ENCODE peak calls at places on chromosomes 5 and 9, in eight cellular contexts. M, T, I, R, Z, E, V and S are unnamed samples.

GRCh38 chr5:179125789-179126505 is 65.8 kb downstream of the ZNF354C start:
- DNase-seq in M (no peak), T (no peak), I (no peak), R (no peak), Z (no peak), E (no peak), V (no peak), S (no peak)

GRCh38 chr5:59358497-59358896 is 535.0 kb downstream of the PDE4D start:
- DNase-seq in M (no peak), T (no peak), I (no peak), R (no peak), Z (peak), E (no peak), V (no peak), S (no peak)

GRCh38 chr9:132141948-132142594 is 19.8 kb upstream of the NTNG2 start:
- DNase-seq in M (no peak), T (no peak), I (no peak), R (no peak), Z (no peak), E (no peak), V (no peak), S (peak)

GRCh38 chr5:6317133-6317532 is 61.2 kb downstream of the MED10 start:
- DNase-seq in M (no peak), T (no peak), I (no peak), R (no peak), Z (no peak), E (no peak), V (no peak), S (no peak)

GRCh38 chr9:89750117-89750551 is 145.3 kb downstream of the GADD45G start:
- DNase-seq in M (no peak), T (no peak), I (no peak), R (no peak), Z (peak), E (no peak), V (no peak), S (no peak)

GRCh38 chr5:76688836-76689235 is 27.1 kb upstream of the F2R start:
- DNase-seq in M (no peak), T (no peak), I (no peak), R (no peak), Z (peak), E (no peak), V (no peak), S (no peak)

GRCh38 chr9:104606202-104606601 is 775 bp upstream of the OR13C2 start:
- DNase-seq in M (no peak), T (no peak), I (no peak), R (no peak), Z (no peak), E (no peak), V (no peak), S (no peak)

GRCh38 chr9:95131023-95131943 is 186.2 kb downstream of the FANCC start:
- DNase-seq in M (peak), T (no peak), I (peak), R (peak), Z (peak), E (peak), V (peak), S (no peak)

DNA sequence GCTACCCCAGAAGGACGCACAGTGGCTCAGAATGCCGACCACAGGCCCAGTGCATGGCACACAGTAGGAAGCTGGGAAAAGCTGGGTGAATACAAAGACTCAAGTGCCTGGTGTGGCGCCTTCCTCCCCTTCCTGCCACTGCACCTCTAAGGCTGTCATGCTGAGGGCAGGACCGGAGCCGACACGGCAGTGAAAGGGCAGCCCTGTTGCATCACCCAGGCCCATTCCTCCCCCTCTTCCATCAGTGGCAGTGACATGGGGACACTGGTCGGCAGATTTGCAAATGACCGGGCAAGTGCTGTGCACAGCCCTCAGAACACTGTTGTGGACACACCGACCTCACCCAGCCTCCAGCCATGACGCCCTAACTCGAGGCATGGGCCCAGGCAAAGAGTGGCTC is 84.0 kb downstream of the STK10 start:
- DNase-seq in M (no peak), T (no peak), I (no peak), R (no peak), Z (no peak), E (no peak), V (no peak), S (no peak)
- H3K27ac ChIP-seq in M (no peak), T (no peak), I (no peak), R (no peak), Z (no peak), E (no peak), V (no peak), S (no peak)

GRCh38 chr9:129583308-129584038 is 37.4 kb downstream of the C9orf50 start:
- DNase-seq in M (no peak), T (no peak), I (no peak), R (no peak), Z (peak), E (no peak), V (no peak), S (no peak)
- H3K27ac ChIP-seq in M (no peak), T (no peak), I (no peak), R (no peak), Z (no peak), E (no peak), V (no peak), S (no peak)

GRCh38 chr5:39420482-39421145 is 4.2 kb downstream of the DAB2 start:
- DNase-seq in M (peak), T (no peak), I (no peak), R (peak), Z (peak), E (no peak), V (no peak), S (no peak)
- H3K27ac ChIP-seq in M (peak), T (no peak), I (no peak), R (peak), Z (peak), E (no peak), V (no peak), S (peak)

DNA sequence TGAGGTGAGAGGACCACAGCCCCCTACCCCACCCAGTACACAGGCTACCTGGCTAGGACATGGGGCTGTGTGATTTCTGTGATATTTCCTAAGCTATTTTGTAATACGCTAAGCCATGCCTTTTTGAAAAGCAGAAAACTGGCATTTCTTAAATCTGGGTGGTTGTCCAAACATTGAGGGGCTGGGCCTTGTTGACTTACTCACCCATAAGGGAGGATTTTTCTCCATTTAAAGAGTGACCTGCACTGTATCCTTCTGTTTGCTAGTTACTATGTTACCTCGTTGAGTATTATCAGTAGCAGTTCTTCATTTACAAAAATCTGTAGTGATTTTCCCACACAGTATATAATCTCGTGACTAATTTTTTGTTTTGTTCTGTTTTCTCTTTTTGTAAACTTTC is 117.5 kb upstream of the OTULINL start:
- DNase-seq in M (no peak), T (no peak), I (no peak), R (no peak), Z (no peak), E (no peak), V (no peak), S (no peak)
- H3K27ac ChIP-seq in M (no peak), T (no peak), I (no peak), R (peak), Z (peak), E (no peak), V (no peak), S (peak)

DNA sequence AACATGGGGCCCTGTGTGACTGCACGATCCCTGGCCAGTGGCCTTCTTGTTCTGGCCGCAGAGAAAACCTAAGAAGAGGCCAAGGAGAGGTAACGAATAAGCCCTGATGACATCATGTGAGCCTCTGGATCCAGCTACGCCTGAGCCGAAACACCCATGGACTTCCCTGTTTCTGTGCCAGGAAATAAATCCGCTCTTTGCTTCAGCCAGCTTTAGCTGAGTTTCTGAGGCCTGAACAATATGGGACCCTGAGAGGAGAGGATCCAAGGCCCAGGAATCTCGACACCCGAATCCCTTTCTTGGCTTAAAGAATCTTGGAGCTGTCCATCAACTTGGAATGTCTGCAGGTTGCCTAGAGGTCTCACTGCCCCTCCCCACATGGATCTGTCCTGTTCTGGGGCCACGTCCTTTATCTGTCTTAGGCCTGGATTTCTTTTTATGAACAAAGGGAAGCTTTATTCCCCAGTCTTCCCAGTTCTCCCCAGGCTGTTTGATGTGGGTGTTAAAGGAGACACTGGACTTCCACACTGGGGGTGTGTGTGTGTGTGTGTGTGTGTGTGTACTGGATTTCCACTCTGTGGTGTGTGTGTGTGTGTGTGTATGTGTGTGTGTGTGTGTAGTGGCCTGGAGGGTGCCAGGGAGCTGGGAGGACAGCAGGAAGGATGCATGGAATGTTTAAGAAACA is 13.7 kb downstream of the IER5L start:
- DNase-seq in M (peak), T (no peak), I (no peak), R (peak), Z (peak), E (no peak), V (no peak), S (no peak)
- H3K27ac ChIP-seq in M (peak), T (no peak), I (no peak), R (peak), Z (peak), E (no peak), V (no peak), S (peak)

GRCh38 chr9:120985759-120986353 is 59.3 kb upstream of the TRAF1 start:
- DNase-seq in M (no peak), T (no peak), I (no peak), R (no peak), Z (peak), E (no peak), V (peak), S (no peak)

GRCh38 chr9:120978987-120979386 is 52.4 kb upstream of the TRAF1 start:
- DNase-seq in M (no peak), T (no peak), I (no peak), R (no peak), Z (no peak), E (no peak), V (no peak), S (peak)

GRCh38 chr9:120982851-120983250 is 56.3 kb upstream of the TRAF1 start:
- DNase-seq in M (no peak), T (no peak), I (no peak), R (no peak), Z (peak), E (no peak), V (no peak), S (no peak)

GRCh38 chr9:120980951-120981350 is 54.4 kb upstream of the TRAF1 start:
- DNase-seq in M (no peak), T (no peak), I (no peak), R (no peak), Z (no peak), E (no peak), V (no peak), S (no peak)

DNA sequence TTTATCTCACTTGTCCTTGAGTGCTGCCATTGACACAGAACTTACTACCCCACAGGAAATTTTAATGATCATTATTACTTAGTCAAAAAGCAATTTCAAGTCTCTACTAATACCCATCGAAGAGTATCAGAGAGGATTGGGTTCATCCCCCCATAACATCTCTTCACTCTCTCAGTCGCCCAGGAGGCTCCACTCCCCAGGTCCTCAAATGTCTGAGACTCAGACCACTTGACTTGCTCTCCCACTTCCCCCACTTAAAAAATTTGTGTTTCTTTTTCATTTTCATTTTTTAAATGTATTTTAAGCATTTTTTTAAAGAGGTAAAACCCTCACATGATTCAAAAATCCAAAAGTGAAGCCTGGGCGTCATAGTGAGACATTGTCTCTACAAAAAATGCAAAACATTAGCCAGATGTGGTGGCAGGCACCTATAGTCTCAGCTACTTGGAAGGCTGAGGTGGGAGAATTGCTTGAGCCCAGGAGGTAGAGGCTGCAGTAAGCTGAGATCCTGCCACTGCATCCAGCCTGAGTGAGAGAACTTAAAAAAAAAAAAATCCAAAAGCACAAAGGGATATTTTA is 56.8 kb upstream of the TRAF1 start:
- DNase-seq in M (no peak), T (no peak), I (no peak), R (no peak), Z (no peak), E (no peak), V (no peak), S (no peak)
- H3K27ac ChIP-seq in M (no peak), T (no peak), I (no peak), R (no peak), Z (no peak), E (no peak), V (no peak), S (no peak)

GRCh38 chr5:34534237-34535108 is 121.7 kb upstream of the RAI14 start:
- DNase-seq in M (no peak), T (no peak), I (no peak), R (no peak), Z (peak), E (no peak), V (peak), S (peak)
- H3K27ac ChIP-seq in M (peak), T (no peak), I (no peak), R (no peak), Z (peak), E (no peak), V (peak), S (peak)

GRCh38 chr9:76866689-76867088 is 39.2 kb downstream of the PRUNE2 start:
- DNase-seq in M (no peak), T (no peak), I (no peak), R (no peak), Z (peak), E (no peak), V (no peak), S (peak)

GRCh38 chr9:76863832-76864231 is 42.1 kb downstream of the PRUNE2 start:
- DNase-seq in M (no peak), T (no peak), I (no peak), R (no peak), Z (no peak), E (no peak), V (no peak), S (no peak)

GRCh38 chr9:76873821-76874220 is 32.1 kb downstream of the PRUNE2 start:
- DNase-seq in M (no peak), T (no peak), I (no peak), R (no peak), Z (no peak), E (no peak), V (no peak), S (no peak)

GRCh38 chr9:76873056-76873792 is 32.7 kb downstream of the PRUNE2 start:
- DNase-seq in M (peak), T (no peak), I (no peak), R (no peak), Z (peak), E (no peak), V (no peak), S (no peak)

DNA sequence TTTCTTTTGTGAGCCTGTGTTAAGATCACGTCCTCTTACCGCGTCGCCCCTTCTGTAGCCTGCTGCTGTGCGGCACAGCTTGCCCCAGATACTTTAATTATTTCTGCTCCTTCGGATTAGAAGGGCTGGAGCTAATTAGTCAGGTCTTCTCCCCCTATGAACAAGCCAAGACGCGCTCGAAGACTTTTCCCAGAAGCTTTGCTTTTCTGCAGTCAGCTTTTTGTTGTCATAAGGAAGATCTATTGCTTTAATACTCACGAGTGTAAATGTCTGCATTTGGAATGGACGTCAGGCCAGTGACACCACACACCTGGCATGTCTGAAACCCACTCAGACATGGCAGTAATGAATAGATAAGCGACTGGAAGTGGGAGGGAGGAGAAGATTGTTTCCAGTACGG is 37.0 kb downstream of the PRUNE2 start:
- DNase-seq in M (no peak), T (no peak), I (no peak), R (no peak), Z (no peak), E (no peak), V (no peak), S (peak)
- H3K27ac ChIP-seq in M (peak), T (no peak), I (no peak), R (no peak), Z (no peak), E (no peak), V (no peak), S (no peak)

DNA sequence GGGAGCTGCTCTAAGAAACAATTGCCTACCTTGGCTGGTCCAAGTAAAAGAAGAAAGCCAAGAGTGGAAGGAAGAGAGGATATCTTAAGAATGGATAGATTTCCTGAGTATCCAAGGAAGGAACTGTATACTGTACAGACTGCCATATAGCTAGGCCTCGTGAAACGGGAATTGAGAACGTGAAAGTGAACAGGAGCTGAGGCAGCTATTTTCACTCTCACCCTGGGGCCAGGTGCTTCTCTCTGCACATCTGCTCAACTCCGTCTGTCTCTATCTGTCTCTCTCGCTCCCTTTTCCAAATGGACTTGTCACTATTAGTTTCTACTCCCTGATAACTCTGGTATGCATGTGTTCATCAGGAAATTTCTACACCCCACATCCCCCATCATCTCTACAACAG is 35.9 kb upstream of the TESK1 start:
- DNase-seq in M (no peak), T (no peak), I (no peak), R (no peak), Z (no peak), E (no peak), V (peak), S (no peak)
- H3K27ac ChIP-seq in M (no peak), T (no peak), I (no peak), R (no peak), Z (no peak), E (no peak), V (peak), S (no peak)

GRCh38 chr5:132414634-132415377 is 45.3 kb downstream of the SLC22A5 start:
- DNase-seq in M (no peak), T (no peak), I (no peak), R (no peak), Z (peak), E (no peak), V (peak), S (peak)
- H3K27ac ChIP-seq in M (peak), T (peak), I (peak), R (peak), Z (peak), E (peak), V (peak), S (peak)